ENCODE peak calls at places on chromosome 15, in ten cellular contexts. T is putamen; C is right cardiac atrium; S is AG10803; Z is NCI-H510A; R is head of caudate nucleus; F is T-helper 1 cell; U is T-cell; V is activated B cell treated with CpG ODN at 0.5 μM for 24 hours; O is stimulated activated CD4-positive, alpha-beta T cell treated with anti-CD3 and anti-CD28 coated beads, Interleukin-15, amount 100 ng/mL, for 1 hour. D is an unnamed sample.

GRCh38 chr15:83892498-83892897 is 238.6 kb downstream of the ADAMTSL3 start:
- DNase-seq in Z (no peak), U (no peak), O (no peak), S (no peak), T (no peak), R (no peak), F (no peak), V (no peak), C (no peak), D (no peak)

GRCh38 chr15:62805502-62805901 is 237.0 kb upstream of the TPM1 start:
- DNase-seq in Z (no peak), F (no peak), O (no peak), C (no peak), R (no peak), V (no peak), S (no peak), T (no peak), U (no peak), D (no peak)

GRCh38 chr15:83396071-83396470 is 51.1 kb upstream of the SH3GL3 start:
- DNase-seq in V (no peak), Z (no peak), C (peak; percentile 25), S (no peak), T (no peak), F (no peak), U (no peak), O (no peak), R (no peak), D (no peak)

GRCh38 chr15:71337197-71337845 is 222.1 kb downstream of the THSD4 start:
- DNase-seq in O (no peak), R (no peak), C (no peak), F (no peak), U (no peak), S (no peak), Z (no peak), T (no peak), V (no peak), D (no peak)

GRCh38 chr15:77482570-77482969 is 61.9 kb downstream of the HMG20A start:
- DNase-seq in F (no peak), U (no peak), Z (no peak), S (peak; percentile 86), T (no peak), O (no peak), V (no peak), R (no peak), C (no peak), D (no peak)

GRCh38 chr15:99504071-99504822 is 61.5 kb upstream of the MEF2A start:
- DNase-seq in R (no peak), Z (no peak), C (no peak), S (no peak), T (no peak), V (no peak), F (no peak), U (no peak), O (no peak), D (no peak)

GRCh38 chr15:93467327-93467726 is 378.3 kb upstream of the RGMA start:
- DNase-seq in S (no peak), C (peak; percentile 83), R (no peak), O (no peak), U (no peak), Z (peak; percentile 60), F (no peak), T (no peak), V (no peak), D (no peak)

GRCh38 chr15:39756806-39757522 is 25.7 kb downstream of the FSIP1 start:
- DNase-seq in V (no peak), Z (peak; percentile 13), S (peak; percentile 81), C (no peak), F (no peak), R (no peak), U (no peak), O (no peak), T (peak; percentile 25), D (no peak)

GRCh38 chr15:68421798-68422402 is 10.1 kb downstream of the ITGA11 start:
- DNase-seq in Z (no peak), F (no peak), T (no peak), O (no peak), V (no peak), R (no peak), U (no peak), C (no peak), S (peak; percentile 84), D (no peak)

D was measured in dorsolateral prefrontal cortex.